ENCODE peak calls at places on chromosomes 2 and 18, in eight cellular contexts. B is fibroblast of the aortic adventitia; I is epithelial cell of esophagus; J is breast epithelium; W is dorsolateral prefrontal cortex; R is GM06990; Z is activated CD8-positive, alpha-beta T cell treated with anti-CD3 and anti-CD28 coated beads for 36 hours; D is cardiac muscle cell. C is an unnamed sample.

GRCh38 chr2:234292955-234293228 is 204.0 kb downstream of the ARL4C start:
- DNase-seq in B (no peak), I (no peak), J (no peak), W (no peak), R (peak), Z (no peak), D (no peak), C (no peak)

GRCh38 chr18:10771053-10771709 is 245.4 kb downstream of the NAPG start:
- DNase-seq in B (no peak), I (peak), J (no peak), W (no peak), R (peak), Z (peak), D (no peak), C (no peak)

GRCh38 chr2:88590998-88591613 is 36.2 kb downstream of the EIF2AK3 start:
- DNase-seq in B (peak), I (peak), J (no peak), W (peak), R (no peak), Z (peak), D (peak), C (peak)

GRCh38 chr2:1674766-1675397 is 69.4 kb downstream of the PXDN start:
- DNase-seq in B (no peak), I (no peak), J (no peak), W (no peak), R (no peak), Z (no peak), D (no peak), C (no peak)

GRCh38 chr2:105779394-105779793 is 34.7 kb downstream of the NCK2 start:
- DNase-seq in B (no peak), I (no peak), J (no peak), W (no peak), R (no peak), Z (no peak), D (no peak), C (no peak)

GRCh38 chr18:9866627-9867453 is 18.9 kb upstream of the TXNDC2 start:
- DNase-seq in B (no peak), I (peak), J (no peak), W (no peak), R (no peak), Z (no peak), D (no peak), C (no peak)

GRCh38 chr2:174094542-174094941 is 129.4 kb upstream of the SP3 start:
- DNase-seq in B (no peak), I (no peak), J (no peak), W (no peak), R (no peak), Z (no peak), D (no peak), C (no peak)

GRCh38 chr2:224586127-224586702 is 1.1 kb upstream of the CUL3 start:
- DNase-seq in B (no peak), I (no peak), J (no peak), W (no peak), R (no peak), Z (no peak), D (no peak), C (no peak)

GRCh38 chr2:177396630-177397460 is 4.3 kb downstream of the AGPS start:
- DNase-seq in B (peak), I (peak), J (peak), W (no peak), R (no peak), Z (no peak), D (no peak), C (no peak)

GRCh38 chr2:47566207-47566858 is 163.4 kb downstream of the MSH2 start:
- DNase-seq in B (no peak), I (no peak), J (no peak), W (no peak), R (no peak), Z (no peak), D (no peak), C (no peak)

GRCh38 chr2:208254118-208254870 is 577 bp downstream of the IDH1 start:
- DNase-seq in B (peak), I (peak), J (peak), W (peak), R (peak), Z (peak), D (peak), C (peak)

GRCh38 chr2:11680181-11680900 is 10.3 kb upstream of the NTSR2 start:
- DNase-seq in B (no peak), I (no peak), J (no peak), W (no peak), R (no peak), Z (no peak), D (peak), C (no peak)

GRCh38 chr2:217669831-217670230 is 333.0 kb downstream of the TNS1 start:
- DNase-seq in B (no peak), I (peak), J (no peak), W (no peak), R (no peak), Z (no peak), D (no peak), C (no peak)

GRCh38 chr2:64537991-64538390 is 13.9 kb downstream of the AFTPH start:
- DNase-seq in B (peak), I (no peak), J (no peak), W (no peak), R (no peak), Z (no peak), D (no peak), C (no peak)

GRCh38 chr2:14137643-14138042 is 494.9 kb upstream of the LRATD1 start:
- DNase-seq in B (no peak), I (peak), J (no peak), W (no peak), R (no peak), Z (no peak), D (peak), C (no peak)

GRCh38 chr2:101431486-101431885 is 43.4 kb downstream of the RFX8 start:
- DNase-seq in B (no peak), I (no peak), J (no peak), W (no peak), R (no peak), Z (no peak), D (no peak), C (no peak)

GRCh38 chr2:231672617-231673347 is 35.5 kb upstream of the PTMA start:
- DNase-seq in B (no peak), I (no peak), J (no peak), W (no peak), R (peak), Z (peak), D (peak), C (no peak)

GRCh38 chr18:47932170-47932569 is 1.7 kb upstream of the SMAD2 start:
- DNase-seq in B (no peak), I (no peak), J (no peak), W (no peak), R (no peak), Z (no peak), D (no peak), C (no peak)

GRCh38 chr18:47930844-47931706 is 616 bp upstream of the SMAD2 start:
- DNase-seq in B (peak), I (peak), J (peak), W (peak), R (peak), Z (peak), D (peak), C (peak)

GRCh38 chr18:47930086-47930843 is at the start of gene SMAD2:
- DNase-seq in B (peak), I (peak), J (peak), W (peak), R (no peak), Z (peak), D (peak), C (peak)

GRCh38 chr18:47931707-47932103 is 1.2 kb upstream of the SMAD2 start:
- DNase-seq in B (no peak), I (peak), J (peak), W (no peak), R (no peak), Z (peak), D (peak), C (no peak)

DNA sequence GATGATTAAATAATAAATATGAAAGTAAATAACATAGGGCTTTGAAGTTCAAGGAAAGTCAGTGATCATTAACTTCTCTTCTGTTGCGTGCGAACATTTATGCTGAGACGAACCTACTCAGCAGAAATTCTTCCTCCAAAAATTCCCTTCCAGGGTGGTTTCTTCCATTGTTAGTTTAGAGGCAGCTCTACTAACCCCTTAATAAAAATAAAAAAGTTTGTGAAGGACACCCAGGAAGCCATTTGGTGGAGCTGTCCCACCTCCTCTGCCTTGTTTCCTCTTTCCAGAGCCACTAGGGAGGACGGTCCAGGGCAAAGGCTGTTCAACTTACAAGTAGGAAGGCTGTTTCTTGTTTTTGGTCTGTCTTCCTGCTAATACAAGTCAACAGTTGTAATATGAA is 2.1 kb upstream of the SMAD2 start:
- DNase-seq in B (no peak), I (no peak), J (no peak), W (no peak), R (no peak), Z (no peak), D (peak), C (no peak)
- TF ChIP-seq CTCF in B (no peak), I (no peak), J (no peak), W (no peak), R (no peak), Z (no peak), D (no peak), C (no peak)

DNA sequence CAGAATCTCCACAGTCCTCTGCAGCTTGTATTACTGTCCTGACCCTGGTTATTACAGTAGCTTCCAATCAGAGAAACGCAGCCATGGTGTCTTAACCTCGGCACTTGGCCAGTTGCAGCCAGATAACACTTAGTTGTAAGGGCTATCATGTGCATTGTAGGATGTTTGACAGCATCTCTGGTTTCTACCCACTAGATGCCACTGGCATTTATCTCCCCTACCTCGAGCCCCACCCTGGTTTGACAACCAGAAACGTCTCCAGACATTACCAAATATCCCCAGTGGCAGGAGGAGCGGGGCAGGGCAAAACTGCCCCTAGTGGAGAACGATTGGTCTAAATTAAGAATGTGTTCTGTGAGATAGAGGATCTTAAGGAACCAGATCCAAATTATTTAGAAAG is 13.1 kb downstream of the DSG2 start:
- DNase-seq in B (no peak), I (no peak), J (no peak), W (no peak), R (no peak), Z (no peak), D (no peak), C (no peak)
- TF ChIP-seq CTCF in B (no peak), I (peak), J (no peak), W (no peak), R (peak), Z (no peak), D (peak), C (peak)

DNA sequence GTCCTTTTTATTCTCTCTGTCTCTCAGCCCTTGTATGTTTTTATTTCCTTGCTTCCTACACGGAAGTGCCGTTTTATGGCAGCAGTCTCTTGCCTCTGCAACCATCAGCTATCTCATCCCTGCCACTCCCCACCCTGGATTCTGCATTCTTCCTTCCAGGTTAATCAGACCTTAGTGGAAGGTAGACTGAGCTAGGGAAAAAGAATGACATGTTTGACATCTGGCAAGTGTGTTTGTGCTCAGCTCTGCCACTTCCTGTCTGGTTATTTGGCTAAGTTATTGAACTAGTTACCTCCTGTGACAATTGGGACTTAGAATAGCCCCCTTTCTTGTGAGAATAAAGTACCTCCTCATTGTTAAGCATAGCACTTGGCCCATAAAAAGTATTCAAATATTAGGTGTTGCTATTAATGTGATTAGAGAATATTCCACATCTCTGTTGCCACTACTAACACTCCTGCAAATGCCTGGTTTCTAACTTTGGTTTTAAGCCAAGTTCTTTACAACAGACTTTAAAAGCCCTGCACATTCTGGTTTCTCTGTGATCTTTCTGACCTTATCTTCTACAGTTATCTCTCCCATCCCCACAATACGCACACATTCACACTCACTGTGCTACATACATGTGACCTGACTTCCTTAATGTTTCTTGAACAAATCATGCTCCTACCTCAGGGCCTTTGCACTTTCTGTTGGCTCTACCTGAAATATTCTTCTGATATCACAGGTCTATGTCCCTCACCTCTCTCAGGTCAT is 10.8 kb upstream of the MAPRE2 start:
- DNase-seq in B (no peak), I (no peak), J (no peak), W (no peak), R (no peak), Z (no peak), D (no peak), C (no peak)
- TF ChIP-seq CTCF in B (peak), I (no peak), J (no peak), W (no peak), R (no peak), Z (no peak), D (no peak), C (no peak)

GRCh38 chr2:239729681-239730566 is 295.2 kb downstream of the NDUFA10 start:
- DNase-seq in B (no peak), I (no peak), J (no peak), W (no peak), R (no peak), Z (no peak), D (no peak), C (no peak)

GRCh38 chr2:239732666-239733010 is 292.5 kb downstream of the NDUFA10 start:
- DNase-seq in B (no peak), I (no peak), J (no peak), W (no peak), R (no peak), Z (no peak), D (no peak), C (no peak)

GRCh38 chr2:239731998-239732665 is 293.0 kb downstream of the NDUFA10 start:
- DNase-seq in B (no peak), I (no peak), J (no peak), W (no peak), R (no peak), Z (no peak), D (no peak), C (no peak)

GRCh38 chr2:239730897-239731296 is 294.2 kb downstream of the NDUFA10 start:
- DNase-seq in B (no peak), I (no peak), J (no peak), W (no peak), R (no peak), Z (no peak), D (no peak), C (no peak)

DNA sequence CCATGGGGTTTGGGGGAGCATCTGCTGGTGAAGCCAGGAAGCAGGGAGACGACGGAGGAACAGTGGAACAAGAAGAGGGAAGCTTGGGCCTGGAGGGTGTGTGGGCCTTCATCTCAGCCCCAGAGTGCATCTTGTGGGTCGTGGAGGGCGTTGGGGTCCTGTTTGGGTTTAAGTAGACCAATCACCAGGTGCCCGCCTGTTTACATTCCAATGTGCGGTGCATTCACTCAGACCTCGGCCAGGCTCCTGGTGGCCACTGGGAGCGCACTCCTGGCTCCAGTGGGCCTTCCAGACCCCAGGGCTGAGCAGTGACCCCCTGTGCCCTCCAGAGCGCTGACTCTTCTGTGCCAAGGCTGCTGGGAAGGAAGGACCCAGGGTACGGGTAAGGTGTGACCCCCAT is 293.7 kb downstream of the NDUFA10 start:
- DNase-seq in B (no peak), I (no peak), J (no peak), W (no peak), R (no peak), Z (no peak), D (no peak), C (no peak)
- TF ChIP-seq CTCF in B (no peak), I (no peak), J (no peak), W (no peak), R (no peak), Z (no peak), D (no peak), C (no peak)

DNA sequence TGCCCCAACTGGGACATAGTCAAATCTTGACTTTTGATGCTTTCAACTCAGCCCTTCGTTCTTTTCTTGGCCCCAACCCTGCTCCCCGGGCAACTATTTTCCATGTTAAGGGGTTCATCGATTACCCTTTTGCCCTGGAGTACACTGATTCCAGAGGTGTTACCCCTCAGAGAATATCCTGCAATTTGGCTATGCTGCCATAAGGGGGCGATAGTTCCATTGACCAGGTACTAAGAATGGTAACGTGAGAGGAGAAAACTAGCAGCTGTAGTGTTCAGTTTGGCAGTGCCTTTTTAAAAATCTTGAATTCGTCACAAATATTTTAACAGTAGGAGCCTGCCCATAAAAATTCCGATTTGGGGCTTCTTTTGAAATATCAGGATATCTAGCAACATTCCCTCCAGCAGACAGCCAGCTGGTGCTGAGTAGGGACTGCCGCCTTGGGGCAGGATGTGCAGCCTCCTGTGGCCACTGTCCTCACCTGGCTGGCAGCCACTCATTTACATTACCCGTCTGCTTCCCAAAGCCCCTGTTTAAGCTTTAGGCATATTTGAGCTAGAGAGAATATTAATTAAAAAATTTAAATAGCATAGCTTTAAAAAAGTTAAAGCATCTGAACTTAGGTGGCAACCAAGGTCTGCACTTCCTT is 146.3 kb upstream of the SKOR2 start:
- DNase-seq in B (no peak), I (no peak), J (no peak), W (no peak), R (no peak), Z (peak), D (no peak), C (no peak)
- TF ChIP-seq CTCF in B (no peak), I (no peak), J (no peak), W (no peak), R (peak), Z (peak), D (no peak), C (peak)

DNA sequence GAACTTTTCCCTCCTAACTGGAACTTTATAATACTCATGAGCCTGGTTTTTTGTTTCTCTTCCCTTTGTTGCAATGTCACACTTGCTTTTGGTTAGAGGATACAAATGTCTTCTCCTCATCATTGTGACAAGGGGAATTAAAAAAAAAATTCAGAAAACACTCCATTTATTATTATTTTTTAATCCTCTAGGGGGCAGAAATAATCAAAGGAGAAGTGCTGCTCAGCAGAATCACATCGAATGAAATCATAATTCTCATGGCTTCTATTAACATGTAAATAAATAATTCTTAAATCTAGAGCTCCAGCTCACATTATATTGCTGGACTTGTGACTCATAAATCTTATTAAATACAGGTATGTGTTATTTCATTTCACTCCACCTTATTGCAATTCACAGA is 273.8 kb downstream of the TRIB2 start:
- DNase-seq in B (peak), I (no peak), J (no peak), W (no peak), R (no peak), Z (no peak), D (no peak), C (no peak)
- TF ChIP-seq CTCF in B (peak), I (no peak), J (no peak), W (peak), R (no peak), Z (peak), D (peak), C (no peak)

GRCh38 chr2:61543062-61543461 is 4.9 kb upstream of the XPO1 start:
- DNase-seq in B (no peak), I (no peak), J (no peak), W (no peak), R (no peak), Z (peak), D (no peak), C (no peak)
- TF ChIP-seq CTCF in B (no peak), I (no peak), J (no peak), W (no peak), R (peak), Z (peak), D (no peak), C (peak)